ENCODE peak calls at places on chromosomes 13 and 19, in five cellular contexts. Z is naive thymus-derived CD4-positive, alpha-beta T cell; I is CD8-positive, alpha-beta T cell; U is iPS DF 6.9; L is transverse colon. C is an unnamed sample.

GRCh38 chr19:51192689-51193088 is 32.2 kb upstream of the CD33 start:
- DNase-seq in I (no peak), Z (no peak), L (no peak), U (no peak), C (no peak)

GRCh38 chr13:113989585-113990300 is 15.9 kb upstream of the C13orf46 start:
- DNase-seq in L (no peak), U (no peak), I (no peak), Z (no peak), C (no peak)

GRCh38 chr13:86002921-86003488 is 203.8 kb upstream of the SLITRK6 start:
- DNase-seq in I (no peak), U (no peak), L (no peak), Z (no peak), C (no peak)

GRCh38 chr13:42102961-42103688 is 54.7 kb downstream of the DGKH start:
- DNase-seq in I (no peak), Z (no peak), U (no peak), L (no peak), C (no peak)

GRCh38 chr19:13132471-13133166 is 14.6 kb downstream of the NACC1 start:
- DNase-seq in I (no peak), Z (no peak), L (no peak), U (no peak), C (no peak)

GRCh38 chr19:1017906-1018305 is 3.0 kb downstream of the TMEM259 start:
- DNase-seq in U (no peak), L (no peak), Z (no peak), I (no peak), C (no peak)

GRCh38 chr19:42323852-42324654 is 1.4 kb upstream of the MEGF8 start:
- DNase-seq in I (peak; percentile 50), Z (peak; percentile 13), U (no peak), L (peak; percentile 32), C (no peak)

GRCh38 chr19:6421075-6422014 is 3.3 kb downstream of the KHSRP start:
- DNase-seq in L (no peak), U (no peak), Z (no peak), I (no peak), C (no peak)

GRCh38 chr19:10104665-10105221 is 1.4 kb upstream of the PPAN start:
- DNase-seq in U (no peak), Z (peak; percentile 86), I (peak; percentile 81), L (peak; percentile 58), C (no peak)

GRCh38 chr13:22735381-22735995 is 445.3 kb upstream of the SGCG start:
- DNase-seq in U (no peak), Z (no peak), L (no peak), I (no peak), C (no peak)

GRCh38 chr19:30046522-30046921 is 104.5 kb downstream of the URI1 start:
- DNase-seq in U (no peak), Z (no peak), I (no peak), L (no peak), C (no peak)

GRCh38 chr13:63190742-63191141 is 1775.1 kb upstream of the PCDH20 start:
- DNase-seq in U (no peak), I (no peak), L (no peak), Z (no peak), C (no peak)

GRCh38 chr19:1213391-1214286 is 8.1 kb downstream of the STK11 start:
- DNase-seq in L (peak; percentile 78), Z (peak; percentile 71), U (no peak), I (no peak), C (no peak)

GRCh38 chr19:10505583-10506229 is 2.5 kb upstream of the KEAP1 start:
- DNase-seq in Z (peak; percentile 72), L (peak; percentile 84), U (no peak), I (peak; percentile 88), C (no peak)

GRCh38 chr13:76048126-76048525 is 412.0 kb downstream of the LMO7 start:
- DNase-seq in Z (no peak), L (no peak), I (no peak), U (no peak), C (no peak)

GRCh38 chr19:2693492-2693891 is 9.0 kb downstream of the GNG7 start:
- DNase-seq in L (no peak), I (no peak), Z (no peak), U (no peak), C (no peak)

GRCh38 chr19:2691951-2692350 is 10.5 kb downstream of the GNG7 start:
- DNase-seq in L (no peak), I (no peak), U (no peak), Z (no peak), C (no peak)

GRCh38 chr19:2699413-2700142 is 2.9 kb downstream of the GNG7 start:
- DNase-seq in Z (no peak), U (no peak), I (no peak), L (no peak), C (no peak)

GRCh38 chr19:2694196-2694595 is 8.3 kb downstream of the GNG7 start:
- DNase-seq in L (no peak), U (no peak), I (no peak), Z (no peak), C (no peak)

GRCh38 chr19:2695288-2695866 is 7.1 kb downstream of the GNG7 start:
- DNase-seq in U (no peak), L (no peak), Z (no peak), I (no peak), C (peak; percentile 94)
- H3K4me3 ChIP-seq in U (no peak overlapping the region), L (no peak overlapping the region), Z (no peak overlapping the region), I (no peak overlapping the region), C (peak overlapping the region; percentile 2)

DNA sequence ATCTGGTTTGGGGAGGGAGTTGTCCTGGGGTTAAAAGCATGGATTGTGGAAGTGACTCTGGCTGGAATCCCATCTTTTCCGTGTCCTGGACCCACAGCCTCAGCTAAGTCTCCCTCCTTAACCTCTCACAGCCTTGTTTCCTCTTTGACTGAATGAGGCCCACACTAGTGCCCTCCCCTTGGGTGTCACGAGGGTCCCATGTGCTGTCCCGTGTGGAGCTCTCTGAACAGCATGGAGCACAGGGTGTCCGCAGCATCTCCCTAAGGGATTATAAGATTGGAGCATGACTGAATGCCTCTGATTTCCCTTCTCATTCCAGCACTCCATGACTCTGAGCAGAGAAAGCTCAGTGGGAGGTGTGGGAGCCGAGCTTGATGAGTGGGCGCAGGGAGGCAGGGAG is 182.5 kb downstream of the TEX29 start:
- DNase-seq in I (no peak), L (no peak), U (no peak), Z (no peak), C (no peak)
- H3K27me3 ChIP-seq in I (no peaks in the 10 kb centered on the region), L (peaks cover 6% of the 10 kb centered on the region), U (no peaks in the 10 kb centered on the region), Z (no peaks in the 10 kb centered on the region), C (peaks cover 11% of the 10 kb centered on the region)

GRCh38 chr13:50365683-50366391 is 350.6 kb downstream of the KCNRG start:
- DNase-seq in L (peak; percentile 23), Z (peak; percentile 19), U (no peak), I (peak; percentile 51), C (no peak)
- H3K4me3 ChIP-seq in L (peak overlapping the region; percentile 31), Z (peak overlapping the region; percentile 7), U (no peak overlapping the region), I (no peak overlapping the region), C (no peak overlapping the region)

GRCh38 chr19:35562776-35563175 is 682 bp downstream of the ATP4A start:
- DNase-seq in Z (no peak), I (no peak), U (no peak), L (no peak), C (no peak)

GRCh38 chr19:35560677-35561076 is 2.8 kb downstream of the ATP4A start:
- DNase-seq in U (no peak), I (no peak), Z (no peak), L (no peak), C (no peak)

GRCh38 chr19:35561436-35561835 is 2.0 kb downstream of the ATP4A start:
- DNase-seq in L (no peak), U (no peak), I (no peak), Z (no peak), C (no peak)

GRCh38 chr19:35563207-35563829 is at the start of gene ATP4A:
- DNase-seq in Z (no peak), I (no peak), U (no peak), L (no peak), C (peak; percentile 50)

DNA sequence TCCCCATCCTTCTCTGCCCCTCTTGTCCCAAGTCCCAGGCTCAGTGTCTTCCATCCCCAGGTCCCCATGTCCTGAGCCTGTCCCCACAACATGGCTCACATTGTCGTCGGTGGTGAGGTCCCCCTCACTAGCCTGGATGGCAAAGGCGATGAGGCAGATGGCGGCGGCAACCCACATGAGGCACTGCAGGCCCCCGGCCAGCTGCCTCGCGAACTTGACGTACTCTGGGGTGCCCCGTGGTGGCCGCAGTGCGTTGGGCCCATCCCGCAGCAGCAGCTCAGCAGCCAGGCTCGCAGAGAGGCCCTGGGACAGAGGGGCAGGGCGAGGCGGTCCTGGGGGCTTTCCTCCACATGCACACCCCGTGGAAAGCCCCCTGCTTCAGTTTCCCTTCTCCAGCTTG is 1.1 kb downstream of the ATP4A start:
- DNase-seq in L (no peak), Z (no peak), I (no peak), U (no peak), C (no peak)
- H3K27me3 ChIP-seq in L (peaks cover 45% of the 10 kb centered on the region), Z (no peaks in the 10 kb centered on the region), I (peaks cover 12% of the 10 kb centered on the region), U (no peaks in the 10 kb centered on the region), C (peaks cover 23% of the 10 kb centered on the region)

GRCh38 chr19:45668342-45668871 is 386 bp downstream of the GIPR start:
- DNase-seq in U (no peak), I (peak; percentile 58), L (peak; percentile 34), Z (peak; percentile 22), C (no peak)
- H3K4me3 ChIP-seq in U (peak overlapping the region; percentile 17), I (peak overlapping the region; percentile 90), L (peak overlapping the region; percentile 50), Z (peak overlapping the region; percentile 84), C (peak overlapping the region; percentile 61)

GRCh38 chr19:47419789-47420188 is 462 bp upstream of the MEIS3 start:
- DNase-seq in U (no peak), Z (no peak), I (no peak), L (no peak), C (no peak)

GRCh38 chr19:47417746-47418594 is 1.4 kb downstream of the MEIS3 start:
- DNase-seq in I (no peak), U (no peak), Z (no peak), L (no peak), C (no peak)

GRCh38 chr19:47417107-47417745 is 2.1 kb downstream of the MEIS3 start:
- DNase-seq in L (no peak), Z (no peak), U (no peak), I (no peak), C (no peak)

GRCh38 chr19:47418595-47419036 is 711 bp downstream of the MEIS3 start:
- DNase-seq in I (no peak), Z (no peak), L (no peak), U (no peak), C (no peak)

GRCh38 chr19:47419037-47419783 is at the start of gene MEIS3:
- DNase-seq in I (no peak), Z (no peak), U (no peak), L (no peak), C (no peak)
- H3K27me3 ChIP-seq in I (peaks cover 62% of the 10 kb centered on the region), Z (peaks cover 15% of the 10 kb centered on the region), U (peaks cover 48% of the 10 kb centered on the region), L (peaks cover 87% of the 10 kb centered on the region), C (no peaks in the 10 kb centered on the region)

DNA sequence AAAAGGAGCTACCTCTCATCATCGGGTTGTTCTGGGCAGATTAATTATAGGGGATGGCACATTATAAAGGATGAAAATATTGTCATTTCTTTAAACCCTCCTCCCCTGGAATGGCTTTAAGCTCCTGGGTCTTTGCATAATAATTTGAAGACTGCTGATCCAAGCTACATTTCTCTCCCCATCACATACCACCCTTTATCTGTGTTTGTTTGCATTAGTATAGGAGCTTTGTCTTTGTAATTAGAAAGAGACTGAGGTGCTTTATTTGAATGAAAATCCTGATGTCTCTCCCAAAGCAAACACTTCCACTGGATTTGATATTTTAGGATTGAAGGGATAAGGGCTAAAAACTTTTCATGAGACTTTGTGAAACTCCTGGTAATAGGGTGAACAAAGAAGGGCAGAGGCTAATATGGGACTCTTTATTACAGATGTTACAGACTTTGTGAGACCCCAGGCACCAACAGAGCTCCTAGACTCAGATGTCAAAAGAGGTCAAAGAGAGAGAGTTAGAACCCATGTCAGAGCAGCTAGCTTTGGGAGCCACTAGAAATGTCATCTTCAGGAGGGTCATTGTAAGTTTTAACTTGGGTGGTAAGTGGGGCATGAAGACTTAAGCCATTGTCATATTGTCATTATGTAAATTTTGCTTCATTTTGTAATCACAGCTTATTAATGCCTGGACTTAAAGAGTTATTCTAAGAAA is 75.3 kb upstream of the RXFP2 start:
- DNase-seq in U (peak; percentile 29), L (no peak), Z (no peak), I (no peak), C (no peak)
- H3K4me3 ChIP-seq in U (no peak overlapping the region), L (no peak overlapping the region), Z (no peak overlapping the region), I (no peak overlapping the region), C (no peak overlapping the region)

C was measured in dorsolateral prefrontal cortex.